ENCODE peak calls at places on chromosomes 16 and 17, in eight cellular contexts. U is fibroblast of lung, D is colonic mucosa, X is ovary, L is dorsolateral prefrontal cortex, P is transverse colon, B is osteoblast, A is trophoblast cell. G is an unnamed sample.

GRCh38 chr17:31295489-31295871 is 1.6 kb downstream of the OMG start:
- DNase-seq in U (no peak), D (no peak), X (no peak), L (no peak), P (no peak), B (no peak), A (no peak), G (no peak)

GRCh38 chr17:9166678-9167077 is 145.4 kb downstream of the NTN1 start:
- DNase-seq in U (no peak), D (no peak), X (no peak), L (no peak), P (no peak), B (peak; percentile 65), A (no peak), G (no peak)

GRCh38 chr17:30210901-30211300 is 24.6 kb downstream of the SLC6A4 start:
- DNase-seq in U (no peak), D (no peak), X (no peak), L (no peak), P (no peak), B (no peak), A (no peak), G (no peak)

GRCh38 chr17:19317359-19318095 is 45.0 kb downstream of the B9D1 start:
- DNase-seq in U (peak; percentile 91), D (peak; percentile 82), X (peak; percentile 89), L (peak; percentile 97), P (peak; percentile 86), B (peak; percentile 83), A (peak; percentile 73), G (peak; percentile 64)

GRCh38 chr16:88686439-88687253 is at the start of gene SNAI3:
- DNase-seq in U (peak; percentile 48), D (peak; percentile 95), X (peak; percentile 78), L (peak; percentile 72), P (peak; percentile 95), B (peak; percentile 95), A (peak; percentile 69), G (peak; percentile 90)

GRCh38 chr16:3063617-3064389 is 1.6 kb upstream of the IL32 start:
- DNase-seq in U (no peak), D (no peak), X (no peak), L (no peak), P (no peak), B (no peak), A (no peak), G (no peak)

GRCh38 chr16:11955713-11956123 is 9.3 kb upstream of the TNFRSF17 start:
- DNase-seq in U (peak; percentile 95), D (no peak), X (no peak), L (no peak), P (no peak), B (peak; percentile 93), A (peak; percentile 94), G (no peak)

GRCh38 chr16:57413301-57413730 is 8.7 kb downstream of the CCL17 start:
- DNase-seq in U (no peak), D (no peak), X (no peak), L (no peak), P (no peak), B (no peak), A (no peak), G (peak; percentile 80)

GRCh38 chr16:88503374-88503770 is 50.3 kb downstream of the ZFPM1 start:
- DNase-seq in U (peak; percentile 5), D (no peak), X (no peak), L (no peak), P (no peak), B (peak; percentile 97), A (no peak), G (no peak)

GRCh38 chr17:7313890-7314718 is 1.1 kb downstream of the GPS2 start:
- DNase-seq in U (no peak), D (no peak), X (no peak), L (no peak), P (no peak), B (peak; percentile 89), A (no peak), G (no peak)

GRCh38 chr16:13335894-13336293 is 434.5 kb downstream of the SHISA9 start:
- DNase-seq in U (no peak), D (no peak), X (no peak), L (no peak), P (no peak), B (no peak), A (no peak), G (no peak)

GRCh38 chr16:4306439-4307214 is 9.2 kb upstream of the GLIS2 start:
- DNase-seq in U (no peak), D (peak; percentile 18), X (peak; percentile 45), L (peak; percentile 49), P (no peak), B (no peak), A (no peak), G (peak; percentile 70)

GRCh38 chr16:15829460-15829859 is 27.4 kb downstream of the MYH11 start:
- DNase-seq in U (peak; percentile 45), D (peak; percentile 34), X (peak; percentile 60), L (no peak), P (peak; percentile 65), B (peak; percentile 47), A (peak; percentile 4), G (no peak)

GRCh38 chr16:57510016-57510871 is 24.0 kb upstream of the DOK4 start:
- DNase-seq in U (no peak), D (no peak), X (no peak), L (no peak), P (no peak), B (peak; percentile 67), A (no peak), G (no peak)

GRCh38 chr17:17149520-17150449 is 56.3 kb downstream of the PLD6 start:
- DNase-seq in U (no peak), D (no peak), X (no peak), L (no peak), P (no peak), B (no peak), A (peak; percentile 6), G (no peak)

DNA sequence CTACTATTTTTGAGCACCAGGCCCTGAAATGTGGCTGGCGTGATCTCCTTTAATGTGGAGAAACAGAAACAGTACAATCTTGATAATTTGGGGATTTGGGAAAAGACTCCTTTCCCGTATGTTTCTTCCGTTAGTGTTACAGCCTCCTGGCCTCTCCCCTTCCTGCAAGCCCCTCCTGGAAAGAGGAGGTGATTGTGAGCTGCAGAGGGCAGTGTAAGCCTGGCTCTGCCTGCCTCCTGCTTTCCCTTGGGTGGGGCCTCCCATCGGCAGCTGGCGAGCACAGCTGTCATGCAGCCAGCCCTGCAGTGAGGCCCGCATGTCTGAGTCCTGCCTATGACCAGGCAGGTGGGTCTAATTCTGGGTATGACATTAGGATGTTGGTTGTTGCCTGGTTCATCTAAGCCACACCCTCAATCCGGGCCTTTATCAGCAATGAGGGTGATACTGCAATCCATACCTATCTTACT is 48.7 kb upstream of the WSB1 start:
- DNase-seq in U (peak; percentile 80), D (peak; percentile 88), X (peak; percentile 61), L (peak; percentile 89), P (peak; percentile 85), B (peak; percentile 92), A (peak; percentile 98), G (peak; percentile 76)
- H3K4me3 ChIP-seq in U (peak overlapping the region; percentile 3), D (no peak overlapping the region), X (peak overlapping the region; percentile 8), L (no peak overlapping the region), P (no peak overlapping the region), B (peak overlapping the region; percentile 66), A (no peak overlapping the region), G (no peak overlapping the region)

DNA sequence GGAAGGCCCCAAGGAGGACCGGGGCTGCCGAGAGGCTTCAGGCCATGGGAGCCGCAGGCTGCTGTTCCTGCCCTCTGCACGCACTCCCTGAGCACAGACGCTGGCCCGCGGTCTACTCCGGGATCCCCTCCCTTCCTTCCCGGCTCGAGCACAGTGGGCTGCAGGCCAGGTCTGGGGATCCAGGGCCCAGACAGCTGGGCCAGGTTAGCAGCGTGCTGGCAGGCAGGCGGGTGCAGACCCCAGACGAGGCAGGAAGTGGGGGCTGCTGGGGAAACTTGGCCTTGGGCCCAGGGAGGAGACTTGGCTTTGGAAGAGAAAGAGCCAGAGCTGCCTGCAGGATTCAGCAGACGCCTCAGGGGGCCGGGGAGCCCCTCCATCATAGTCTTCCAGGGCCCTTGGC is 30.2 kb upstream of the ABCC3 start:
- DNase-seq in U (peak; percentile 72), D (peak; percentile 28), X (peak; percentile 93), L (no peak), P (peak; percentile 19), B (peak; percentile 95), A (no peak), G (no peak)
- H3K27me3 ChIP-seq in U (peaks cover 26% of the 10 kb centered on the region), D (no peaks in the 10 kb centered on the region), X (no peaks in the 10 kb centered on the region), L (no peaks in the 10 kb centered on the region), P (no peaks in the 10 kb centered on the region), B (peaks cover 13% of the 10 kb centered on the region), A (no peaks in the 10 kb centered on the region), G (peaks cover 3% of the 10 kb centered on the region)

DNA sequence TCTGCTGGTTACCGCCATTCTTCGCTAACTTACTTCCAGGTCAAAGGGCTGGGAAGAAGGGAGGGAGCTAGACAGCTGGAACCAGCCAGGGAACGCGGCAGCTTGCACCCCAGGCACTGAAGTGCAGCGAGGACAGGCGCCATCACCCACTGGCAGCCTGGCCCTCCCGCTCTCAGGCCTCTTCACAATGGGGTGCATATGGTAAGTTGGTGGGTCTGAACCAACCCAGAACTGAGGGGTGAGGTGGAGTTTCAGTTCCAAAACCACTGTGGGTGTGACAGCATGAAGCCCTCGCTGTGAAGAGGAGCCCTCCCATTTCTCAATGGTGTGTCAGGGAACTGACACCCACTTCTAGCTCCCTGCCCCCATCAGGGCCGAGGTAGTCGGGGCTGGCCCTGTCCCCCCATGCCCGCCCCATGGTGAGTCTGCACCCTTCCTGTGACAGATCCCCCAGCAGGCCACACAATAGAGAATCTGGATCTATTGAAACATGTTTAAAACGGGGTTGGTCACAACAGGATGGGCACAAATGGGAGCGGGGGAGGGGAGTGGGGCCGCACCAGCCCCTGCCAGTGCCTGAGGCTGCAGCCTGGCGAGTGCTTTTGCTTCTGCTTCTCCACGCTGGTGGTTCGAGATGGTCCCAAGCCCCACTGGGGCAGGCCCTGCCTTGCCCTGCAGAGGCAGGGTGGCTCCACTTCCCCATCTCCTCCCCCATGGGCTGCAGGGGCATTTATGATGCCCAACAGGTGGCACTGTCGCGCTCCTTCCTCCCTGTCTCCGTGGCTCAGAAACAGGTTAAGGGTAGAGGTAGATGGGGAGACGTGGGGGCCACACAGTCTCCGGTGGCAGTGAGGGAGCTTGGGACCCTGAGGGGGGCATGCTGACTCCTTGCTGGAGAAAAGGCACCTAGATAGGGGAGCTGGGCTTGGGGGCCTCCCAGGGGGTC is 2.3 kb downstream of the LIMD2 start:
- DNase-seq in U (no peak), D (peak; percentile 73), X (no peak), L (no peak), P (peak; percentile 83), B (peak; percentile 96), A (peak; percentile 28), G (peak; percentile 80)
- H3K4me3 ChIP-seq in U (no peak overlapping the region), D (peak overlapping the region; percentile 46), X (no peak overlapping the region), L (no peak overlapping the region), P (no peak overlapping the region), B (no peak overlapping the region), A (no peak overlapping the region), G (peak overlapping the region; percentile 91)

DNA sequence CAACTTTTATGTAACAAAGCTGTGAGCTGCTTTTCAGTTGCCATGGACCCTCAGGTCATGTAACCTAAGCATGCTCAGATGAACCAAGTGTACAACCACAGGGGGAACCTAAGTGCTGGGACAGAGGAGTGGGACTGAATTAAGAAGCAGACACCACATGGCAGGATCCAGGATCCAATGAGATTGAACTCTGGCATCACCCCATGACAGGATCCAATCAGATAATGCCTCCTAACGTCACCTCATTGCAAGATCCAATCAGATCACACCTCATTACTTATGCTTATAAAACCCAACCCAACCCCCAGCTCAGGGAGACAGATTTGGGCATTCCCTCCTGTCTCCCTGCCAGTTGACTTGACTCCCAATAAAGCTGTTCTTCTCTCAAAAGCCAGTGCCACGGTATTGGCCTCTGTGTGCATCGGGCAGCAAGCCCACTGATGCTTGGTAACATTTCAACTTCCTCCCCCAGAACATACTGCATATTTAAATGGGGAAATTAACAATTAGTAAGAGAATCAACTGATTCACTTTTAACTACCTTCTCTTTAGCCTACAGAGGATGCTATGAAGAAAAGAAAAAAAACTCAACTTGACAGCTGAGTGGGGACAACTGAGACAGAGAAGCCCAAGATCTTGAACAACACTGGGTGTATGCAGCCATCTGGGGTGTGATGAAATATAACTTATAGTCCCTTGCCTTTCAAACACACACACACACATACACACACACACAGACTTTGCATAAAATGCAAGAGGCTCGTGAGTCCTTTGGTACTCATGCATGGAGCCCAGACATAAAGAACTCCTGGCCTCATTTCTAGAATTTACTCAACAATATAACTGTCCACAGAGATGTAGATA is 148.4 kb downstream of the SLC39A11 start:
- DNase-seq in U (no peak), D (no peak), X (no peak), L (no peak), P (no peak), B (no peak), A (no peak), G (no peak)
- H3K27me3 ChIP-seq in U (no peaks in the 10 kb centered on the region), D (no peaks in the 10 kb centered on the region), X (no peaks in the 10 kb centered on the region), L (no peaks in the 10 kb centered on the region), P (no peaks in the 10 kb centered on the region), B (no peaks in the 10 kb centered on the region), A (no peaks in the 10 kb centered on the region), G (no peaks in the 10 kb centered on the region)

G was measured in GM06990.